ENCODE peak calls at places on chromosomes 12 and 14, in four cellular contexts. A, Z, E and B are unnamed samples.

GRCh38 chr14:74333909-74334308 is 14.4 kb upstream of the VRTN start:
- DNase-seq in A (no peak), Z (no peak), E (no peak), B (peak)

GRCh38 chr12:66092559-66093269 is 37.8 kb downstream of the LLPH start:
- DNase-seq in A (no peak), Z (no peak), E (no peak), B (peak)

GRCh38 chr14:49173765-49174373 is 412.3 kb downstream of the RPS29 start:
- DNase-seq in A (no peak), Z (peak), E (no peak), B (peak)

GRCh38 chr14:50955373-50956043 is 11.2 kb upstream of the PYGL start:
- DNase-seq in A (no peak), Z (peak), E (no peak), B (peak)

GRCh38 chr12:82793882-82794281 is 107.2 kb downstream of the TMTC2 start:
- DNase-seq in A (no peak), Z (no peak), E (no peak), B (no peak)

GRCh38 chr14:27553820-27554219 is 956.0 kb upstream of the NOVA1 start:
- DNase-seq in A (no peak), Z (no peak), E (no peak), B (no peak)

GRCh38 chr12:52010152-52010622 is 3.4 kb downstream of the TAMALIN start:
- DNase-seq in A (no peak), Z (peak), E (no peak), B (no peak)

GRCh38 chr14:35374273-35374681 is 30.3 kb downstream of the NFKBIA start:
- DNase-seq in A (no peak), Z (peak), E (no peak), B (peak)

GRCh38 chr14:35821546-35822411 is 4.4 kb upstream of the BRMS1L start:
- DNase-seq in A (no peak), Z (no peak), E (no peak), B (no peak)

GRCh38 chr14:30034049-30034635 is 106.5 kb upstream of the PRKD1 start:
- DNase-seq in A (no peak), Z (no peak), E (no peak), B (peak)

GRCh38 chr14:100293497-100294212 is 12.6 kb downstream of the SLC25A29 start:
- DNase-seq in A (peak), Z (no peak), E (no peak), B (no peak)

GRCh38 chr12:132847363-132848356 is 19.0 kb upstream of the GOLGA3 start:
- DNase-seq in A (no peak), Z (no peak), E (no peak), B (no peak)

GRCh38 chr12:48973531-48973930 is 2.0 kb upstream of the WNT10B start:
- DNase-seq in A (no peak), Z (no peak), E (no peak), B (no peak)

GRCh38 chr14:67137744-67138371 is 51.4 kb upstream of the GARIN2 start:
- DNase-seq in A (no peak), Z (peak), E (no peak), B (no peak)

GRCh38 chr14:103724116-103724515 is 8.5 kb downstream of the ZFYVE21 start:
- DNase-seq in A (no peak), Z (no peak), E (no peak), B (no peak)

GRCh38 chr14:101859916-101860315 is 98.4 kb downstream of the PPP2R5C start:
- DNase-seq in A (no peak), Z (no peak), E (no peak), B (no peak)

GRCh38 chr12:115233891-115234543 is 550.0 kb upstream of the TBX3 start:
- DNase-seq in A (no peak), Z (no peak), E (no peak), B (no peak)

GRCh38 chr12:131783915-131784541 is 44.2 kb upstream of the MMP17 start:
- DNase-seq in A (no peak), Z (peak), E (no peak), B (peak)

GRCh38 chr14:74863274-74863673 is 12.7 kb downstream of the PROX2 start:
- DNase-seq in A (no peak), Z (no peak), E (no peak), B (no peak)

GRCh38 chr12:5044420-5045295 is 979 bp downstream of the KCNA5 start:
- DNase-seq in A (no peak), Z (no peak), E (no peak), B (no peak)

GRCh38 chr14:50061664-50062437 is 54.5 kb downstream of the VCPKMT start:
- DNase-seq in A (peak), Z (peak), E (no peak), B (no peak)

GRCh38 chr12:38056701-38057689 is 259.6 kb upstream of the ALG10B start:
- DNase-seq in A (no peak), Z (peak), E (no peak), B (no peak)

GRCh38 chr12:12784911-12785814 is at the start of gene APOLD1:
- DNase-seq in A (no peak), Z (no peak), E (no peak), B (no peak)

GRCh38 chr12:93626160-93626559 is 51.0 kb upstream of the CRADD start:
- DNase-seq in A (no peak), Z (no peak), E (no peak), B (no peak)

GRCh38 chr14:78519863-78520262 is 349.7 kb downstream of the NRXN3 start:
- DNase-seq in A (no peak), Z (no peak), E (no peak), B (no peak)

GRCh38 chr14:76867536-76868452 is 41.6 kb downstream of the LRRC74A start:
- DNase-seq in A (peak), Z (no peak), E (no peak), B (no peak)